ENCODE peak calls at places on chromosomes 5 and 9, in five cellular contexts. One of them, this sample, is unnamed.

GRCh38 chr9:85742630-85742928 is 825 bp upstream of the AGTPBP1 start:
- DNase-seq in Right ventricle myocardium superior: no peak
- DNase-seq in activated CD8-positive, alpha-beta memory T cell treated with anti-CD3 and anti-CD28 coated beads, Interleukin-2, amount 50 U/mL, for 48 hours: no peak
- DNase-seq in naive B cell: no peak
- DNase-seq in NCI-H1105 treated with DMSO at 0.1 percent for 48 hours: no peak
- DNase-seq in this sample: no peak

GRCh38 chr5:173891367-173891766 is 3.2 kb downstream of the CPEB4 start:
- DNase-seq in naive B cell: no peak
- DNase-seq in Right ventricle myocardium superior: no peak
- DNase-seq in activated CD8-positive, alpha-beta memory T cell treated with anti-CD3 and anti-CD28 coated beads, Interleukin-2, amount 50 U/mL, for 48 hours: no peak
- DNase-seq in NCI-H1105 treated with DMSO at 0.1 percent for 48 hours: no peak
- DNase-seq in this sample: no peak

GRCh38 chr5:118249386-118249785 is 739.0 kb downstream of the DTWD2 start:
- DNase-seq in NCI-H1105 treated with DMSO at 0.1 percent for 48 hours: no peak
- DNase-seq in Right ventricle myocardium superior: no peak
- DNase-seq in naive B cell: no peak
- DNase-seq in activated CD8-positive, alpha-beta memory T cell treated with anti-CD3 and anti-CD28 coated beads, Interleukin-2, amount 50 U/mL, for 48 hours: no peak
- DNase-seq in this sample: no peak

GRCh38 chr5:159552751-159553150 is 222.5 kb upstream of the IL12B start:
- DNase-seq in naive B cell: no peak
- DNase-seq in NCI-H1105 treated with DMSO at 0.1 percent for 48 hours: no peak
- DNase-seq in activated CD8-positive, alpha-beta memory T cell treated with anti-CD3 and anti-CD28 coated beads, Interleukin-2, amount 50 U/mL, for 48 hours: no peak
- DNase-seq in Right ventricle myocardium superior: no peak
- DNase-seq in this sample: no peak

GRCh38 chr5:149011084-149011483 is 51.8 kb downstream of the SH3TC2 start:
- DNase-seq in naive B cell: no peak
- DNase-seq in activated CD8-positive, alpha-beta memory T cell treated with anti-CD3 and anti-CD28 coated beads, Interleukin-2, amount 50 U/mL, for 48 hours: no peak
- DNase-seq in NCI-H1105 treated with DMSO at 0.1 percent for 48 hours: no peak
- DNase-seq in Right ventricle myocardium superior: no peak
- DNase-seq in this sample: no peak

GRCh38 chr9:37374892-37375291 is 47.6 kb upstream of the GRHPR start:
- DNase-seq in NCI-H1105 treated with DMSO at 0.1 percent for 48 hours: no peak
- DNase-seq in Right ventricle myocardium superior: no peak
- DNase-seq in activated CD8-positive, alpha-beta memory T cell treated with anti-CD3 and anti-CD28 coated beads, Interleukin-2, amount 50 U/mL, for 48 hours: no peak
- DNase-seq in naive B cell: peak
- DNase-seq in this sample: no peak

GRCh38 chr5:149828161-149829011 is 98.3 kb downstream of the PPARGC1B start:
- DNase-seq in activated CD8-positive, alpha-beta memory T cell treated with anti-CD3 and anti-CD28 coated beads, Interleukin-2, amount 50 U/mL, for 48 hours: peak
- DNase-seq in naive B cell: peak
- DNase-seq in Right ventricle myocardium superior: peak
- DNase-seq in NCI-H1105 treated with DMSO at 0.1 percent for 48 hours: peak
- DNase-seq in this sample: peak

GRCh38 chr9:121373401-121373769 is 3.3 kb upstream of the STOM start:
- DNase-seq in activated CD8-positive, alpha-beta memory T cell treated with anti-CD3 and anti-CD28 coated beads, Interleukin-2, amount 50 U/mL, for 48 hours: no peak
- DNase-seq in naive B cell: no peak
- DNase-seq in NCI-H1105 treated with DMSO at 0.1 percent for 48 hours: no peak
- DNase-seq in Right ventricle myocardium superior: no peak
- DNase-seq in this sample: no peak

GRCh38 chr5:919356-920000 is 26.8 kb downstream of the TRIP13 start:
- DNase-seq in activated CD8-positive, alpha-beta memory T cell treated with anti-CD3 and anti-CD28 coated beads, Interleukin-2, amount 50 U/mL, for 48 hours: no peak
- DNase-seq in Right ventricle myocardium superior: no peak
- DNase-seq in naive B cell: no peak
- DNase-seq in NCI-H1105 treated with DMSO at 0.1 percent for 48 hours: no peak
- DNase-seq in this sample: no peak